ENCODE peak calls at places on chromosomes 11 and 22, in nine cellular contexts. One of them, this sample, is unnamed.

GRCh38 chr22:48829908-48830307 is 997.8 kb downstream of the BRD1 start:
- DNase-seq in foreskin fibroblast: no peak
- DNase-seq in foreskin keratinocyte: no peak
- DNase-seq in EL: no peak
- DNase-seq in PC-3: no peak
- DNase-seq in GM10248: no peak
- DNase-seq in Daoy: no peak
- DNase-seq in stimulated activated naive CD8-positive, alpha-beta T cell treated with anti-CD3 and anti-CD28 coated beads, Interleukin-15, Interleukin-2, amounts not matched to agents 100 U/mL and 50 U/mL, for 24 hours: no peak
- DNase-seq in KG1: no peak
- DNase-seq in this sample: no peak

GRCh38 chr22:46984751-46985506 is 222.5 kb downstream of the TBC1D22A start:
- DNase-seq in Daoy: peak
- DNase-seq in foreskin fibroblast: peak
- DNase-seq in PC-3: peak
- DNase-seq in GM10248: no peak
- DNase-seq in foreskin keratinocyte: peak
- DNase-seq in stimulated activated naive CD8-positive, alpha-beta T cell treated with anti-CD3 and anti-CD28 coated beads, Interleukin-15, Interleukin-2, amounts not matched to agents 100 U/mL and 50 U/mL, for 24 hours: no peak
- DNase-seq in KG1: no peak
- DNase-seq in EL: peak
- DNase-seq in this sample: peak

GRCh38 chr11:45096636-45097035 is 49.8 kb upstream of the PRDM11 start:
- DNase-seq in PC-3: no peak
- DNase-seq in foreskin fibroblast: no peak
- DNase-seq in stimulated activated naive CD8-positive, alpha-beta T cell treated with anti-CD3 and anti-CD28 coated beads, Interleukin-15, Interleukin-2, amounts not matched to agents 100 U/mL and 50 U/mL, for 24 hours: no peak
- DNase-seq in GM10248: no peak
- DNase-seq in Daoy: no peak
- DNase-seq in foreskin keratinocyte: no peak
- DNase-seq in KG1: no peak
- DNase-seq in EL: no peak
- DNase-seq in this sample: no peak

GRCh38 chr11:82995754-82996398 is 75.8 kb downstream of the RAB30 start:
- DNase-seq in EL: peak
- DNase-seq in foreskin keratinocyte: peak
- DNase-seq in GM10248: peak
- DNase-seq in foreskin fibroblast: peak
- DNase-seq in PC-3: no peak
- DNase-seq in stimulated activated naive CD8-positive, alpha-beta T cell treated with anti-CD3 and anti-CD28 coated beads, Interleukin-15, Interleukin-2, amounts not matched to agents 100 U/mL and 50 U/mL, for 24 hours: peak
- DNase-seq in KG1: no peak
- DNase-seq in Daoy: peak
- DNase-seq in this sample: peak

GRCh38 chr11:104433751-104434150 is 269.8 kb upstream of the PDGFD start:
- DNase-seq in Daoy: no peak
- DNase-seq in PC-3: no peak
- DNase-seq in GM10248: no peak
- DNase-seq in EL: no peak
- DNase-seq in stimulated activated naive CD8-positive, alpha-beta T cell treated with anti-CD3 and anti-CD28 coated beads, Interleukin-15, Interleukin-2, amounts not matched to agents 100 U/mL and 50 U/mL, for 24 hours: no peak
- DNase-seq in foreskin fibroblast: no peak
- DNase-seq in foreskin keratinocyte: no peak
- DNase-seq in KG1: no peak
- DNase-seq in this sample: no peak

GRCh38 chr22:46061431-46062231 is 84.7 kb upstream of the WNT7B start:
- DNase-seq in Daoy: no peak
- DNase-seq in GM10248: no peak
- DNase-seq in foreskin fibroblast: no peak
- DNase-seq in KG1: no peak
- DNase-seq in foreskin keratinocyte: no peak
- DNase-seq in EL: no peak
- DNase-seq in stimulated activated naive CD8-positive, alpha-beta T cell treated with anti-CD3 and anti-CD28 coated beads, Interleukin-15, Interleukin-2, amounts not matched to agents 100 U/mL and 50 U/mL, for 24 hours: no peak
- DNase-seq in PC-3: no peak
- DNase-seq in this sample: no peak

GRCh38 chr11:83349371-83349770 is 63.2 kb upstream of the CCDC90B start:
- DNase-seq in foreskin fibroblast: no peak
- DNase-seq in KG1: no peak
- DNase-seq in EL: no peak
- DNase-seq in GM10248: no peak
- DNase-seq in Daoy: no peak
- DNase-seq in stimulated activated naive CD8-positive, alpha-beta T cell treated with anti-CD3 and anti-CD28 coated beads, Interleukin-15, Interleukin-2, amounts not matched to agents 100 U/mL and 50 U/mL, for 24 hours: no peak
- DNase-seq in PC-3: no peak
- DNase-seq in foreskin keratinocyte: no peak
- DNase-seq in this sample: no peak

GRCh38 chr11:133107753-133108152 is 424.5 kb downstream of the OPCML start:
- DNase-seq in PC-3: no peak
- DNase-seq in EL: no peak
- DNase-seq in stimulated activated naive CD8-positive, alpha-beta T cell treated with anti-CD3 and anti-CD28 coated beads, Interleukin-15, Interleukin-2, amounts not matched to agents 100 U/mL and 50 U/mL, for 24 hours: no peak
- DNase-seq in Daoy: no peak
- DNase-seq in foreskin fibroblast: no peak
- DNase-seq in GM10248: no peak
- DNase-seq in foreskin keratinocyte: no peak
- DNase-seq in KG1: no peak
- DNase-seq in this sample: no peak

GRCh38 chr11:18774801-18775200 is 16.8 kb downstream of the PTPN5 start:
- DNase-seq in stimulated activated naive CD8-positive, alpha-beta T cell treated with anti-CD3 and anti-CD28 coated beads, Interleukin-15, Interleukin-2, amounts not matched to agents 100 U/mL and 50 U/mL, for 24 hours: no peak
- DNase-seq in PC-3: no peak
- DNase-seq in KG1: no peak
- DNase-seq in Daoy: no peak
- DNase-seq in GM10248: no peak
- DNase-seq in foreskin fibroblast: no peak
- DNase-seq in foreskin keratinocyte: no peak
- DNase-seq in EL: no peak
- DNase-seq in this sample: no peak

GRCh38 chr11:8230178-8230859 is 33.4 kb downstream of the LMO1 start:
- DNase-seq in foreskin keratinocyte: no peak
- DNase-seq in Daoy: no peak
- DNase-seq in EL: no peak
- DNase-seq in PC-3: no peak
- DNase-seq in stimulated activated naive CD8-positive, alpha-beta T cell treated with anti-CD3 and anti-CD28 coated beads, Interleukin-15, Interleukin-2, amounts not matched to agents 100 U/mL and 50 U/mL, for 24 hours: no peak
- DNase-seq in foreskin fibroblast: no peak
- DNase-seq in KG1: no peak
- DNase-seq in GM10248: no peak
- DNase-seq in this sample: no peak

GRCh38 chr11:660281-660680 is 23.2 kb downstream of the DRD4 start:
- DNase-seq in GM10248: no peak
- DNase-seq in stimulated activated naive CD8-positive, alpha-beta T cell treated with anti-CD3 and anti-CD28 coated beads, Interleukin-15, Interleukin-2, amounts not matched to agents 100 U/mL and 50 U/mL, for 24 hours: no peak
- DNase-seq in foreskin keratinocyte: no peak
- DNase-seq in EL: no peak
- DNase-seq in KG1: no peak
- DNase-seq in Daoy: no peak
- DNase-seq in PC-3: no peak
- DNase-seq in foreskin fibroblast: no peak
- DNase-seq in this sample: no peak

GRCh38 chr22:48895831-48896765 is 931.6 kb downstream of the BRD1 start:
- DNase-seq in GM10248: no peak
- DNase-seq in Daoy: no peak
- DNase-seq in foreskin fibroblast: no peak
- DNase-seq in stimulated activated naive CD8-positive, alpha-beta T cell treated with anti-CD3 and anti-CD28 coated beads, Interleukin-15, Interleukin-2, amounts not matched to agents 100 U/mL and 50 U/mL, for 24 hours: no peak
- DNase-seq in EL: no peak
- DNase-seq in PC-3: no peak
- DNase-seq in foreskin keratinocyte: no peak
- DNase-seq in KG1: no peak
- DNase-seq in this sample: no peak

GRCh38 chr11:59615132-59615636 is 390 bp downstream of the OSBP start:
- DNase-seq in GM10248: peak
- DNase-seq in EL: peak
- DNase-seq in foreskin fibroblast: peak
- DNase-seq in Daoy: peak
- DNase-seq in KG1: no peak
- DNase-seq in stimulated activated naive CD8-positive, alpha-beta T cell treated with anti-CD3 and anti-CD28 coated beads, Interleukin-15, Interleukin-2, amounts not matched to agents 100 U/mL and 50 U/mL, for 24 hours: peak
- DNase-seq in foreskin keratinocyte: peak
- DNase-seq in PC-3: peak
- DNase-seq in this sample: peak